ENCODE peak calls at places on chromosome 1, in seven cellular contexts. J is RPMI8226, H is A549, R is pons, X is AML-193, D is left ventricle myocardium inferior, P is Ammon's horn. S is an unnamed sample.

GRCh38 chr1:39632491-39633417 is 6.7 kb downstream of the HEYL start:
- DNase-seq in H (no peak), J (no peak), X (no peak), D (peak; percentile 82), P (no peak), R (no peak), S (peak; percentile 80)

GRCh38 chr1:183739640-183740385 is 65.1 kb upstream of the RGL1 start:
- DNase-seq in H (no peak), X (no peak), D (no peak), P (peak; percentile 31), J (no peak), R (no peak), S (no peak)

GRCh38 chr1:16921391-16922185 is at the start of gene CROCC:
- DNase-seq in H (no peak), R (no peak), J (no peak), D (peak; percentile 25), X (no peak), P (no peak), S (no peak)

GRCh38 chr1:151831605-151832004 is at the start of gene RORC:
- DNase-seq in R (no peak), J (peak; percentile 25), H (no peak), P (no peak), X (no peak), D (peak; percentile 54), S (no peak)

GRCh38 chr1:29875557-29876028 is 639.3 kb downstream of the PTPRU start:
- DNase-seq in P (no peak), H (no peak), D (no peak), X (no peak), J (peak; percentile 73), R (peak; percentile 29), S (peak; percentile 70)

GRCh38 chr1:30462826-30463425 is 260.5 kb downstream of the MATN1 start:
- DNase-seq in H (no peak), D (no peak), J (no peak), R (no peak), P (no peak), X (no peak), S (peak; percentile 61)

GRCh38 chr1:84164567-84165021 is 20.5 kb downstream of the PRKACB start:
- DNase-seq in D (no peak), P (peak; percentile 46), J (no peak), H (no peak), X (no peak), R (peak; percentile 84), S (no peak)

GRCh38 chr1:151243683-151244216 is 10.8 kb upstream of the PSMD4 start:
- DNase-seq in D (no peak), R (no peak), X (no peak), H (no peak), J (no peak), P (no peak), S (no peak)

GRCh38 chr1:53646732-53647131 is 92.2 kb downstream of the GLIS1 start:
- DNase-seq in R (no peak), D (no peak), J (no peak), H (no peak), X (no peak), P (no peak), S (no peak)